ENCODE peak calls at places on chromosomes 7 and 10, in nine cellular contexts. S is lower lobe of right lung; J is CD8-positive, alpha-beta memory T cell; N is fibroblast of lung; Q is right atrium auricular region; D is esophagus squamous epithelium; Y is neural progenitor cell; C is hepatocyte; V is CD4-positive, alpha-beta T cell. W is an unnamed sample. For H3K9me3, the result is how much of the 10 kb centered on the place peaks cover.

GRCh38 chr10:86342111-86342863 is 24.3 kb downstream of the GRID1 start:
- DNase-seq in D (no peak), Q (no peak), V (no peak), S (peak), Y (no peak), J (no peak), C (no peak), N (no peak), W (no peak)

GRCh38 chr10:97320480-97321031 is 1.5 kb downstream of the FRAT1 start:
- DNase-seq in D (no peak), S (peak), C (no peak), J (no peak), N (no peak), Q (no peak), Y (no peak), V (peak), W (no peak)

GRCh38 chr7:101989101-101989500 is 171.7 kb downstream of the CUX1 start:
- DNase-seq in S (no peak), N (no peak), C (no peak), J (no peak), V (no peak), Y (no peak), D (no peak), Q (no peak), W (no peak)

GRCh38 chr7:133836666-133837065 is 290.5 kb upstream of the LRGUK start:
- DNase-seq in N (no peak), Q (no peak), C (no peak), V (no peak), Y (no peak), S (no peak), J (no peak), D (no peak), W (no peak)

GRCh38 chr10:32326680-32327363 is 20.1 kb downstream of the EPC1 start:
- DNase-seq in S (no peak), Y (no peak), Q (no peak), V (no peak), D (no peak), C (no peak), J (no peak), N (no peak), W (no peak)

GRCh38 chr10:90148121-90148855 is 446.9 kb downstream of the KIF20B start:
- DNase-seq in N (peak), J (no peak), Y (peak), Q (no peak), D (no peak), C (peak), S (no peak), V (no peak), W (no peak)

GRCh38 chr7:67696878-67697277 is 700.2 kb downstream of the TYW1 start:
- DNase-seq in S (no peak), Q (no peak), V (no peak), N (no peak), Y (no peak), C (no peak), D (no peak), J (no peak), W (no peak)

GRCh38 chr7:121329460-121330052 is 756 bp downstream of the WNT16 start:
- DNase-seq in D (no peak), J (no peak), C (peak), S (peak), N (no peak), Y (peak), Q (no peak), V (no peak), W (no peak)

GRCh38 chr10:47190301-47190700 is 109.7 kb upstream of the GDF10 start:
- DNase-seq in Y (no peak), V (no peak), J (no peak), D (no peak), Q (no peak), N (no peak), S (no peak), C (no peak), W (no peak)

GRCh38 chr7:99098824-99099498 is 44.9 kb downstream of the SMURF1 start:
- DNase-seq in Q (no peak), J (no peak), Y (no peak), C (peak), D (no peak), N (peak), V (no peak), S (no peak), W (no peak)

GRCh38 chr7:130493275-130493868 is 1.5 kb downstream of the MEST start:
- DNase-seq in Q (no peak), N (peak), D (no peak), Y (peak), C (no peak), S (no peak), V (no peak), J (no peak), W (no peak)

GRCh38 chr10:101644002-101644401 is 51.0 kb downstream of the FBXW4 start:
- DNase-seq in C (no peak), Y (peak), V (no peak), N (no peak), Q (no peak), J (no peak), D (no peak), S (no peak), W (no peak)

GRCh38 chr7:83701744-83702143 is 52.8 kb upstream of the SEMA3E start:
- DNase-seq in N (peak), J (no peak), Y (no peak), S (no peak), Q (no peak), D (no peak), C (no peak), V (no peak), W (no peak)

GRCh38 chr10:13298748-13299436 is 972 bp downstream of the PHYH start:
- DNase-seq in Y (no peak), D (no peak), S (no peak), N (no peak), Q (no peak), C (no peak), V (no peak), J (no peak), W (no peak)

GRCh38 chr10:97538401-97538800 is 34.2 kb upstream of the ANKRD2 start:
- DNase-seq in D (no peak), N (no peak), Y (no peak), C (no peak), V (no peak), J (no peak), Q (no peak), S (no peak), W (no peak)

GRCh38 chr7:150845471-150845870 is 6.8 kb upstream of the AOC1 start:
- DNase-seq in V (no peak), J (no peak), N (no peak), C (peak), D (no peak), Y (peak), S (no peak), Q (no peak), W (no peak)

GRCh38 chr10:131695814-131696165 is 205.0 kb upstream of the PPP2R2D start:
- DNase-seq in V (no peak), S (no peak), D (no peak), J (no peak), N (no peak), Y (no peak), Q (no peak), C (no peak), W (no peak)

GRCh38 chr7:104972510-104972909 is 41.5 kb upstream of the KMT2E start:
- DNase-seq in N (peak), Y (no peak), D (no peak), S (no peak), C (no peak), Q (no peak), V (no peak), J (no peak), W (no peak)

GRCh38 chr10:4981722-4982471 is 18.7 kb downstream of the AKR1C1 start:
- DNase-seq in S (peak), J (no peak), N (peak), Q (peak), V (no peak), C (peak), Y (peak), D (no peak), W (no peak)

GRCh38 chr10:22453948-22454347 is 108.7 kb downstream of the SPAG6 start:
- DNase-seq in Q (no peak), J (no peak), D (no peak), V (no peak), Y (no peak), N (no peak), S (no peak), C (no peak), W (no peak)

GRCh38 chr10:12042409-12042796 is 206 bp downstream of the UPF2 start:
- DNase-seq in C (peak), J (peak), Y (no peak), N (no peak), Q (no peak), V (peak), D (no peak), S (peak), W (peak)

GRCh38 chr10:32961892-32962369 is 3.9 kb upstream of the ITGB1 start:
- DNase-seq in J (no peak), Q (no peak), N (peak), D (no peak), S (no peak), V (no peak), C (peak), Y (no peak), W (no peak)

GRCh38 chr7:129845178-129845971 is 107.4 kb downstream of the UBE2H start:
- DNase-seq in J (no peak), D (no peak), V (no peak), N (peak), S (no peak), C (no peak), Q (no peak), Y (no peak), W (no peak)

GRCh38 chr10:119522747-119523426 is 19.6 kb downstream of the RGS10 start:
- DNase-seq in N (no peak), J (no peak), V (no peak), S (no peak), C (no peak), D (no peak), Q (no peak), Y (no peak), W (no peak)

GRCh38 chr7:52639981-52640380 is 395.5 kb upstream of the POM121L12 start:
- DNase-seq in D (no peak), V (no peak), Y (no peak), J (no peak), S (no peak), Q (no peak), C (no peak), N (no peak), W (no peak)

GRCh38 chr10:100380400-100380799 is 33.4 kb downstream of the SCD start:
- DNase-seq in V (no peak), C (no peak), N (no peak), Q (no peak), S (no peak), D (no peak), Y (no peak), J (no peak), W (no peak)

GRCh38 chr10:62652114-62652513 is 152.4 kb upstream of the ADO start:
- DNase-seq in D (no peak), V (no peak), Y (no peak), J (no peak), S (no peak), Q (no peak), N (no peak), C (no peak), W (no peak)

GRCh38 chr10:21526184-21526951 is 886 bp upstream of the SKIDA1 start:
- DNase-seq in D (no peak), J (peak), Y (peak), N (peak), S (peak), V (peak), Q (peak), C (no peak), W (peak)

GRCh38 chr7:143372070-143372469 is 9.1 kb upstream of the ZYX start:
- DNase-seq in D (no peak), C (no peak), S (peak), V (peak), Y (no peak), N (peak), J (peak), Q (no peak), W (no peak)

GRCh38 chr10:99805190-99805589 is 22.8 kb downstream of the ABCC2 start:
- DNase-seq in S (no peak), V (no peak), Y (no peak), N (no peak), C (no peak), D (no peak), Q (no peak), J (no peak), W (no peak)

GRCh38 chr10:15817407-15818046 is 42.8 kb downstream of the MINDY3 start:
- DNase-seq in S (no peak), C (no peak), D (no peak), Y (no peak), J (no peak), V (no peak), Q (no peak), N (no peak), W (no peak)

GRCh38 chr10:22271786-22272185 is 44.4 kb upstream of the COMMD3 start:
- DNase-seq in D (no peak), Y (no peak), C (no peak), J (no peak), S (no peak), Q (no peak), V (no peak), N (no peak), W (no peak)

GRCh38 chr10:3783721-3784432 is 1.1 kb downstream of the KLF6 start:
- DNase-seq in Y (peak), N (peak), V (peak), D (no peak), S (no peak), J (peak), C (peak), Q (no peak), W (no peak)

GRCh38 chr7:139777304-139777890 is 401 bp downstream of the HIPK2 start:
- DNase-seq in C (peak), N (no peak), S (peak), V (peak), Y (peak), D (no peak), Q (no peak), J (peak), W (peak)

DNA sequence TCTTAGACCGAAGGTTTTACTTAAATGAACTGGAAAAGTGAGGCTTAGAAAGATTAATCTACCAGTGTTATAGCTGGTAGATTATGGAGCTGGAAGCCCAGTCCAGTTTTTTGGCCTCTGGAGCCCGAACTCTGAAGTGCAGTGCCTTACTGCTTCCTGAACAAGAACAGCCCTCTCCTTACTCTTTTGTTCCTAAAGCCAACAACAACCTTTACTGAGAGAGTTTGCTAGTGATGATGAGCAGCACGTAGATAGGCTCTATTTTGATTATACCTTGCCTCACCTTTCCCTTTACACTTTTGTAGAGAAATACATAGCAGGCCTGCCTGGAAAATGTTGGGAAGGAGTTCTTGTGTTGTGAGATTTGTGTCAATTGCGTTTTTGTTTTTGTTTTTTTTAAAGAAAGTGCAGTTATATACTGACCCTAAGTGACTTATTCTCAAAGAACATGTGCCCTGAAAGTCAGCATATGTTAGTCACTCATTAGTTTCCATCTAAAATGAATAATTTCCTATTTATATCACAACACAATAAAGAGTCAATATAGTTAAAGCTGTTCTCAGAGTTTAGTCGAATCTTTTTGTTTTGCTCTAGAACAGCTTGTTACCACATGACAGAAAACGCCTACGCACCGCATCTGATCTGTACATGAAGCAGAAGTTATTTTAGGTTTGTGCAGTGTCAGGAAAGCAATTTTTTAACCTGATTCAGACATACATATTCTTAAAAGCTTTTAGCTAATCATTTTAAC is 33.0 kb downstream of the PLEKHA1 start:
- DNase-seq in S (no peak), C (no peak), J (peak), Y (no peak), V (peak), D (no peak), Q (no peak), N (no peak), W (no peak)
- H3K9me3 ChIP-seq in S (under half), C (under half), J (under half), Y (under half), V (under half), D (under half), Q (under half), N (under half), W (under half)

GRCh38 chr7:157929671-157930070 is 592.9 kb downstream of the DNAJB6 start:
- DNase-seq in Y (no peak), D (no peak), C (no peak), N (no peak), J (no peak), Q (no peak), V (no peak), S (no peak), W (no peak)
- H3K9me3 ChIP-seq in Y (under half), D (under half), C (under half), N (under half), J (under half), Q (under half), V (under half), S (under half), W (under half)

GRCh38 chr7:68998136-68998535 is 600.1 kb upstream of the AUTS2 start:
- DNase-seq in D (no peak), C (no peak), V (no peak), S (no peak), J (no peak), Y (no peak), N (no peak), Q (no peak), W (no peak)

GRCh38 chr7:69002416-69002815 is 595.9 kb upstream of the AUTS2 start:
- DNase-seq in S (no peak), C (no peak), N (peak), V (no peak), Q (no peak), Y (no peak), D (no peak), J (no peak), W (no peak)
- H3K9me3 ChIP-seq in S (under half), C (under half), N (under half), V (under half), Q (under half), Y (under half), D (under half), J (under half), W (under half)

DNA sequence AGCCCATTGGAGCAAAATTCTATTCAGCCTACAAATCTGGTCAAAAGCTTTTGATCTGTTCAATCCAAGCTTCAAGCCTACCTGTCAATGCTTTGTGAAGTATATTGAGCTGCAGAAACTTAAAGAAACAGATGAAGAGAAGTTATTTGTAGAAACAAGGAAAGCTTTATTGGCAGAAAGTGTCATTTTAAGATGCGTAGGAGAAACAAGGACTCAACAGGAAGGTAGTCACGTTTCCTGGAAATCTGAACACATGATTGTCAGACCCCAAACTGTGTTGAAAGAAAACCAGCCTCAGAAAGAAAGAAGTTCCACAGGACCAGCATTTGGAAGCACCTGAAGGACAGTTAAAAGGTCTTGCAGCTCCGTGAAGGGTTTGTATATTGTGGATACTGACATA is 34.8 kb upstream of the PURB start:
- DNase-seq in S (no peak), Y (no peak), V (no peak), Q (no peak), N (no peak), C (no peak), D (no peak), J (no peak), W (no peak)
- H3K9me3 ChIP-seq in S (under half), Y (under half), V (under half), Q (under half), N (under half), C (under half), D (under half), J (under half), W (under half)

GRCh38 chr7:153110606-153111005 is 351.1 kb downstream of the ACTR3B start:
- DNase-seq in D (no peak), V (no peak), Y (no peak), J (no peak), C (no peak), S (no peak), N (no peak), Q (no peak), W (no peak)
- H3K9me3 ChIP-seq in D (under half), V (under half), Y (under half), J (under half), C (under half), S (under half), N (under half), Q (under half), W (under half)

DNA sequence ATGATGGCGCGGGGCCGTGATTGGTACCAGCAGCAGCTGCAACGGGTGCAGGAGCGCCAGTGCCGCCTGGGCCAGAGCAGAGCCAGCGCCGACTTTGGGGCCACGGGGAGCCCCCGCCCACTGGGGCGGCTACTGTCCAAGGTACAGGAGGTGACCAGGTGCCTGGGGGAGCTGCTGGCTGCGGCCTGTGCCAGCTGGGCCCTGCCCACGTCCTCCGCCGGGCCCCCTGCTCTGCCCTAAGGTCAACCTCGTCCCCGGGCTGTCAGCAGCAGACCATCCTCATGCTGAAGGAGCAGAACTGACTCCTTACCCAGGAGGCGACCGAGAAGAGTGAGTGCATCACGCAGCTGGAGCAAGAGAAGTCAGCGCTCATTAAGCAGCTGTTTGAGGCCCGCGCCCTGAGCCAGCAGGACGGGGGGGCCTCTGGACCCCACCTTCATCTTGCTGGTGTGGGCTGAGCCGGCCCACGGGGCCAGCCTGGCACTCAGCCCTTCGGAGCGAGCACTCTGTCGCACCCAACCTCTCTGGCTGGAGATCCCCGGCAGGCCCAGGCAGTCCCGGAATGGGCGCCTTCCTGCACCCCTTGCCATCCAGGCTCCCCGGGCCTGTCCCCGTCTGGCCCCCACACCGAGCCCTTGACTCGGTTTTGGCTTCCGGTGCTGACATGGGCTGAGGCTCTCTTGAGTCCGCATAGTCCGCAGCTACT is 24.6 kb upstream of the ZNF716 start:
- DNase-seq in N (no peak), V (no peak), C (no peak), Q (no peak), J (no peak), Y (no peak), S (no peak), D (no peak), W (no peak)
- H3K9me3 ChIP-seq in N (under half), V (under half), C (under half), Q (under half), J (under half), Y (under half), S (under half), D (under half), W (under half)

DNA sequence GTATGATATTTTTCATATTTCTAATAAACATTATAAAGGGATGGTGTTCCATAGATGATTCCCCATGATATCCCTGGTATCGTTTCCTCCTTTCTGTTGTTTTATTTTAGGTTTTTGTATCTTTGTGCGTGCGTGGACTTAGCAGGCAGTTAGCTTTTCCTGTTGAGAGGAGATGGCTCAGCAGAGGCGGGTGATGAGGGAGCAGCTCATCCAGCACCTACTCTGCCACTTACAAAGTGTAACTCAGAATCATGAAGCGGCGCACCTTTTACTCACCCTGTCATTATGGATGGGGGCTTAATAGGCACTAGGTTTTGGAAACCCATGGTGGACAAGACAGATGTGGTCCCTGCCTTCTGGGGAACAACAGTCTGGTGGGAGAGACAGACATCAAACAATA is 17.1 kb downstream of the FAM241B start:
- DNase-seq in Q (no peak), D (no peak), Y (no peak), S (no peak), J (no peak), V (no peak), N (no peak), C (no peak), W (no peak)
- H3K9me3 ChIP-seq in Q (under half), D (under half), Y (under half), S (under half), J (under half), V (under half), N (under half), C (under half), W (under half)

W was measured in T-helper 17 cell.